ENCODE peak calls at places on chromosomes 3 and 15, in ten cellular contexts. K, H, Y, D, T, J, P, S, Q and M are unnamed samples.

GRCh38 chr3:89107461-89108035 is at the start of gene EPHA3:
- DNase-seq in K (peak; percentile 69), Y (peak; percentile 72), T (peak; percentile 77), J (peak; percentile 52), S (peak; percentile 61), H (peak; percentile 93), P (peak; percentile 73), Q (peak; percentile 22), D (peak; percentile 77), M (peak; percentile 86)

GRCh38 chr3:148582126-148582525 is 115.6 kb upstream of the AGTR1 start:
- DNase-seq in T (no peak), P (no peak), Q (no peak), S (no peak), K (no peak), H (no peak), J (no peak), Y (no peak), D (no peak), M (no peak)

GRCh38 chr3:114746502-114746901 is 400.6 kb downstream of the ZBTB20 start:
- DNase-seq in S (no peak), Y (no peak), T (no peak), J (no peak), P (no peak), D (no peak), Q (no peak), K (no peak), H (no peak), M (no peak)

GRCh38 chr3:159418571-159419526 is 569.8 kb upstream of the IL12A start:
- DNase-seq in T (no peak), P (no peak), Q (no peak), H (no peak), S (no peak), J (no peak), D (no peak), Y (no peak), K (no peak), M (no peak)

GRCh38 chr3:119310052-119310451 is 15.9 kb downstream of the ARHGAP31 start:
- DNase-seq in K (no peak), Q (no peak), P (no peak), J (no peak), S (no peak), T (no peak), Y (no peak), H (peak; percentile 61), D (no peak), M (no peak)

GRCh38 chr3:172148702-172149565 is 109.6 kb downstream of the FNDC3B start:
- DNase-seq in D (no peak), P (no peak), Q (no peak), K (no peak), Y (no peak), H (no peak), T (no peak), J (no peak), S (no peak), M (no peak)

GRCh38 chr15:89321521-89322410 is 12.9 kb downstream of the POLG start:
- DNase-seq in K (no peak), P (no peak), T (no peak), H (peak; percentile 51), S (no peak), J (no peak), D (no peak), Q (no peak), Y (no peak), M (no peak)

GRCh38 chr15:101314301-101314700 is 19.3 kb upstream of the SNRPA1 start:
- DNase-seq in S (no peak), K (no peak), T (peak; percentile 13), D (no peak), P (no peak), J (no peak), H (no peak), Y (peak; percentile 42), Q (no peak), M (peak; percentile 26)

GRCh38 chr15:31080618-31081017 is 20.9 kb downstream of the TRPM1 start:
- DNase-seq in J (peak; percentile 65), D (peak; percentile 68), Y (peak; percentile 85), Q (peak; percentile 39), P (peak; percentile 58), H (peak; percentile 97), K (peak; percentile 72), S (peak; percentile 79), T (peak; percentile 62), M (no peak)

GRCh38 chr3:71191031-71191482 is 392.5 kb downstream of the FOXP1 start:
- DNase-seq in D (no peak), Q (no peak), P (no peak), K (no peak), J (no peak), H (no peak), S (no peak), T (no peak), Y (no peak), M (no peak)

GRCh38 chr3:108175352-108175751 is 46.9 kb downstream of the IFT57 start:
- DNase-seq in T (no peak), K (no peak), H (no peak), P (no peak), J (no peak), Y (no peak), Q (no peak), S (no peak), D (no peak), M (no peak)

GRCh38 chr15:101676965-101677364 is 24.8 kb upstream of the TM2D3 start:
- DNase-seq in H (no peak), T (no peak), P (no peak), S (no peak), Q (no peak), D (no peak), Y (no peak), K (no peak), J (no peak), M (peak; percentile 66)

DNA sequence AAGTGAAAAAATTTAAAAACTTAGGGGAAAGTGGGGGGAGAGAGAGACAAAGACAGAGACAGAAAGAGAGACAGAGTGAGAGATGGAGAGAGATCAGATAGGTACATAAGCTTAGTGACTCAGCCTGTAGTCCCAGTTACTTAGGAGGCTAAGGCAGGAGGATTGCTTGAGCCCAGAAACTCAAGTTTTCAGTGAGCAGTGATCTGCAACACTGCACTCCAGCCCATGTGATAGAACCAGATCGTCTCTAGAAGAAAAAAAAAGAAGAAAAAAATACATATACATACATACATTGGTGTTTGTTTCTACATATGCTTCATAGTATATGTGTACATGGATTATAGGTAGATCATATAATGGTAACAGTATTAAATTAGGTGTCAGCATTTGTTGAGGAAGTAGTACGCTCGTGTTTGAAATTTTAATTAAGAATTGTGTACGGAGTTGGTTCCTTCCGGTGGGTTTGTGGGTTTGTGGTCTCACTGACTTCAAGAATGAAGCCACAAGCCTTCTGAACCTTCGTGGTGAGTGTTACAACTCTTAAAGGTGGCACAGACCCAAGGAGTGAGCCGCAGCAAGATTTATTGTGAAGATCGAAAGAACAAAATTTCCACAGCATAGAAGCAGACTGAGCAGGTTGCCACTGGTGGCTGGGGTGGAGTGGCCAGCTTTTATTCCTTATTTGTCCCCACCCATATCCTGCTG is 38.3 kb upstream of the SNRPN start:
- DNase-seq in J (no peak), T (no peak), Y (no peak), Q (no peak), H (no peak), P (no peak), S (no peak), D (no peak), K (no peak), M (no peak)
- H3K27ac ChIP-seq in J (no peak overlapping the region), T (no peak overlapping the region), Y (no peak overlapping the region), Q (no peak overlapping the region), H (no peak overlapping the region), P (no peak overlapping the region), S (no peak overlapping the region), D (no peak overlapping the region), K (no peak overlapping the region), M (no peak overlapping the region)

DNA sequence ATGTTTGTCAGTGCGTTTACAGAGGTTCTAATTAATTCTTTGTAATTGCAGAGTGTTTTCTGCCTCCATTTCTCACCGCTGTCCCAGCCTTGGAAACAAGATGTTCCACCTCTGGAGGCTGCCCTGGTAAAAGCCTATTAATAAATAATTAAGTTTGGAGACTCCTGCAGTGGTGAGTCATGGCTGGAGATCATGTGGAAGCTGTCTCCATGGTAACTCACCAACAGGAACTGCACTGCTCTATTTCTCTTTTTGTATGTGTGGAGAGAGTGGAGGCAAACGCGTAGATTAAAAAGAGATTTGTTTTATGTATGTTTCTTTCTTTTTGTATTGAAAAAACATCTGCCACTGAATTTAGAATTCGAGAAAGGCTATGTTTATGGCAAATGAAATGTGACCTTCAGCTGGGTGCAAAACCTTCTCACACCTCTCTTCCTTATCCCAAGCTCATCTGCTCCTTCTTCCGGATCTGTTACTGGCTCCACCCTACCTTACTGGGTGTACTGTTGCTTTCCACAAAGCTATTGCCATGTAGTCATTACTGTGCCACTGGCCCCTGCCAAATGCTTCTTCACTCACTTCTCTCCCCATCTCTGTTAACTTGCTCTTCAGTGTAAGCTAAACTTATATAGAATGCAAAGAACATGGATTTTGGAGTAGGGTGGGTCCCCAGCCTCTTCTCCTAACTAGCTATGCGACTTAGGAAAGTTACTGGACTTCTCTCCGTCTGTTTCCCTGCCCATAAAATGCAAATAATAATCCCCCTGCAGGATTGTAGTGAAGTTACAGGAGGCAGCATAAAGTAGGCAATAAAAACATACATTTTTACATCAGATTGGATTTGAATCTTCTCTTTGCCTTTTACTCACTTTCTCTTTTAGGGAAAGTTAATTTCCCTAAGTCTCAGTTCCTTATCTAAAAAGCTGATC is 778.5 kb downstream of the NTRK3 start:
- DNase-seq in Y (no peak), K (peak; percentile 33), T (peak; percentile 46), Q (peak; percentile 58), H (peak; percentile 57), J (peak; percentile 52), D (no peak), P (no peak), S (no peak), M (no peak)
- TF ChIP-seq CTCF in Y (no peak), K (no peak), T (no peak), Q (no peak), H (peak; percentile 50), J (no peak), D (no peak), P (no peak), S (no peak), M (peak; percentile 5)

GRCh38 chr3:16475766-16476165 is 37.7 kb downstream of the RFTN1 start:
- DNase-seq in K (no peak), P (no peak), D (no peak), J (no peak), H (no peak), Q (no peak), S (no peak), Y (no peak), T (no peak), M (no peak)
- H3K9me3 ChIP-seq in K (peaks cover 5% of the 10 kb centered on the region), P (no peaks in the 10 kb centered on the region), D (peaks cover 7% of the 10 kb centered on the region), J (no peaks in the 10 kb centered on the region), H (peaks cover 6% of the 10 kb centered on the region), Q (peaks cover 2% of the 10 kb centered on the region), S (no peaks in the 10 kb centered on the region), Y (no peaks in the 10 kb centered on the region), T (no peaks in the 10 kb centered on the region), M (no peaks in the 10 kb centered on the region)

DNA sequence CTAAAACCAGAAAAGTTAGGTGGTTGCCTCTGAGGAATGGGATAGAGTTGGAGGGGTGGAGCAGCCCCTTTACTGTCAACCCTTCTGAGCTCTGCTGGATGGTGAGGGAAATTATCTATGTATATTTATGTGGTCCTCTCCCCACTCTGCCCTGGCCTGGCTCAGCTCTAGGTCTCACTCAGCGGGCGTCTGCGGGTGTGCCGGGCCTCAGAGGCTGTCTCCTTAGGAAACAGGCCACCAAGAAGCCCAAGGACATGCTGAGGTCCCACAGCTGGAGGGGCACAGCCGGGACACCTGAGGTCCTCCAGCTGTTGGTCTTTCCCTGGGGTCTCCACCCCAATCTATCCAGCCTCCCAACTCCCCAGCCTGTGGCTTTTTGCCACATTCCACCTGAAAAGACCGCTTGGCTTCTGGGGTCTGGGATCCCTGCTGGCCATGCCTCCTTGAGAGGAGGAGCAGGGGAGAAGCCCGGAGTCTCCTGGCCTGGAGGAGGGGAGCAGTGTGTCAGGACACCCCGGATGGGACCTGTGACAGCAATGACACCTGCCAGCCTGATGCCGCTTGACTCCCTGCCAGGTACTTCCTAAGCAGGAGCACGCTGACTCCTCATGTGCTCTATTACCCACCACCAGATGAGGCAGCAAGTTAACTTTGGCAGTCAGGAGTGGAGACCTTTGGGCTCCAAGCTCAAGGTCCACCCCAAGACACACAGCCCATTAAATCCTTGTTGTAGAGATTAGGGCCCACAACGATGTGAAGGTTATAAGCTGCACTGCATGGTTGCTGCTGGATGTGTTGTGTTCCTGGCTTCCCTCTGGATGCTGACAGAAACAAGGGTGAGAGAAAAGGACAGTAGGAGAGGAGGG is at the start of gene SLC28A1:
- DNase-seq in Q (no peak), Y (no peak), K (no peak), J (no peak), H (no peak), P (no peak), D (no peak), S (no peak), T (peak; percentile 87), M (no peak)
- H3K27ac ChIP-seq in Q (no peak within 1 kb of the TSS), Y (no peak within 1 kb of the TSS), K (no peak within 1 kb of the TSS), J (no peak within 1 kb of the TSS), H (no peak within 1 kb of the TSS), P (no peak within 1 kb of the TSS), D (peak within 1 kb of the TSS; percentile 79), S (no peak within 1 kb of the TSS), T (peak within 1 kb of the TSS; percentile 67), M (no peak within 1 kb of the TSS)